ENCODE peak calls at places on chromosomes 13 and 19, in ten cellular contexts. A, K, H, S, I, C, Z, E, J and D are unnamed samples.

GRCh38 chr13:50425772-50426171 is 410.5 kb downstream of the KCNRG start:
- DNase-seq in K (no peak), A (no peak), C (no peak), S (no peak), I (no peak), E (no peak), H (no peak), Z (no peak), J (no peak), D (no peak)

GRCh38 chr19:48596237-48596636 is 10.3 kb upstream of the SPACA4 start:
- DNase-seq in E (no peak), I (no peak), H (no peak), Z (no peak), C (no peak), J (no peak), K (no peak), A (no peak), S (no peak), D (no peak)

GRCh38 chr13:114112231-114112825 is 20.1 kb downstream of the RASA3 start:
- DNase-seq in I (no peak), C (no peak), J (no peak), Z (no peak), A (peak; percentile 5), S (no peak), H (no peak), E (no peak), K (no peak), D (no peak)

GRCh38 chr13:60334310-60334709 is 62.7 kb upstream of the TDRD3 start:
- DNase-seq in H (no peak), K (no peak), I (no peak), C (no peak), S (no peak), A (no peak), E (no peak), J (no peak), Z (no peak), D (no peak)

GRCh38 chr13:33004454-33004853 is 11.8 kb upstream of the KL start:
- DNase-seq in J (no peak), I (no peak), K (no peak), A (no peak), E (no peak), S (no peak), C (no peak), H (no peak), Z (no peak), D (no peak)

GRCh38 chr19:51440846-51441409 is 17.3 kb downstream of the SIGLEC8 start:
- DNase-seq in J (no peak), K (no peak), I (peak; percentile 51), A (no peak), H (no peak), C (no peak), E (no peak), Z (no peak), S (peak; percentile 18), D (no peak)

GRCh38 chr13:44188257-44188656 is 185.4 kb upstream of the SERP2 start:
- DNase-seq in S (no peak), H (no peak), J (no peak), Z (no peak), E (peak; percentile 94), K (no peak), A (no peak), C (no peak), I (no peak), D (no peak)

GRCh38 chr19:31819837-31820236 is 470.6 kb upstream of the TSHZ3 start:
- DNase-seq in J (no peak), K (no peak), E (no peak), H (no peak), S (no peak), C (no peak), Z (no peak), I (no peak), A (no peak), D (no peak)

GRCh38 chr13:95251641-95252040 is 49.6 kb downstream of the ABCC4 start:
- DNase-seq in H (no peak), I (no peak), E (no peak), K (no peak), C (no peak), J (no peak), A (no peak), Z (no peak), S (no peak), D (no peak)

GRCh38 chr13:77429320-77430142 is 102.6 kb upstream of the MYCBP2 start:
- DNase-seq in S (no peak), I (peak; percentile 50), K (no peak), C (no peak), E (no peak), J (no peak), Z (no peak), A (no peak), H (no peak), D (no peak)

GRCh38 chr13:114315074-114315785 is 927 bp downstream of the CHAMP1 start:
- DNase-seq in H (no peak), Z (no peak), C (no peak), E (no peak), I (no peak), S (no peak), J (no peak), A (no peak), K (no peak), D (no peak)

GRCh38 chr13:74325106-74325505 is 190.9 kb upstream of the KLF12 start:
- DNase-seq in S (no peak), E (no peak), Z (peak; percentile 67), K (no peak), H (no peak), A (no peak), I (no peak), C (no peak), J (no peak), D (no peak)

GRCh38 chr19:961866-962620 is 22.1 kb upstream of the WDR18 start:
- DNase-seq in S (no peak), I (no peak), H (no peak), K (no peak), A (peak; percentile 73), J (no peak), E (no peak), C (no peak), Z (no peak), D (no peak)

GRCh38 chr13:101925731-101926130 is 473.3 kb downstream of the ITGBL1 start:
- DNase-seq in Z (no peak), K (no peak), A (no peak), I (no peak), H (no peak), J (no peak), E (no peak), S (no peak), C (no peak), D (no peak)

GRCh38 chr19:42207767-42208259 is 9.7 kb downstream of the DEDD2 start:
- DNase-seq in H (no peak), C (no peak), K (no peak), S (no peak), E (peak; percentile 32), I (no peak), J (no peak), Z (peak; percentile 49), A (no peak), D (no peak)

GRCh38 chr13:21240586-21240985 is 64.1 kb downstream of the MRPL57 start:
- DNase-seq in K (no peak), Z (no peak), S (no peak), C (no peak), H (no peak), E (no peak), I (no peak), A (no peak), J (no peak), D (no peak)

GRCh38 chr13:50094615-50095293 is 79.5 kb downstream of the KCNRG start:
- DNase-seq in A (no peak), I (no peak), K (no peak), Z (no peak), E (no peak), S (no peak), H (no peak), J (no peak), C (no peak), D (no peak)

GRCh38 chr13:20356437-20356836 is 124.3 kb upstream of the GJB6 start:
- DNase-seq in A (no peak), K (no peak), H (no peak), S (no peak), E (no peak), J (no peak), I (no peak), Z (no peak), C (no peak), D (no peak)

GRCh38 chr19:46018729-46019251 is 4.1 kb downstream of the PGLYRP1 start:
- DNase-seq in S (no peak), C (no peak), K (no peak), J (no peak), I (no peak), Z (no peak), E (no peak), H (no peak), A (no peak), D (no peak)

GRCh38 chr19:44003461-44004134 is 841 bp downstream of the ZNF230 start:
- DNase-seq in H (no peak), S (no peak), C (no peak), J (no peak), I (no peak), Z (no peak), E (no peak), A (peak; percentile 11), K (no peak), D (no peak)

GRCh38 chr13:42305503-42305902 is 33.6 kb downstream of the AKAP11 start:
- DNase-seq in H (no peak), K (no peak), A (no peak), E (no peak), I (no peak), Z (no peak), J (no peak), S (no peak), C (no peak), D (no peak)

GRCh38 chr19:14031719-14032480 is at the start of gene IL27RA:
- DNase-seq in A (peak; percentile 76), Z (no peak), K (peak; percentile 54), E (no peak), J (peak; percentile 67), H (peak; percentile 71), S (peak; percentile 85), C (peak; percentile 68), I (peak; percentile 72), D (no peak)

GRCh38 chr13:107203146-107203847 is 635.4 kb upstream of the ARGLU1 start:
- DNase-seq in E (no peak), S (no peak), C (no peak), K (no peak), J (no peak), Z (no peak), A (no peak), I (no peak), H (no peak), D (no peak)

GRCh38 chr13:104372128-104372527 is 1305.9 kb upstream of the SLC10A2 start:
- DNase-seq in I (no peak), K (no peak), H (no peak), C (no peak), S (no peak), Z (no peak), E (no peak), J (no peak), A (no peak), D (no peak)

GRCh38 chr13:47896546-47896945 is 104.5 kb downstream of the SUCLA2 start:
- DNase-seq in E (no peak), I (no peak), C (no peak), H (no peak), K (no peak), A (no peak), Z (no peak), S (no peak), J (no peak), D (no peak)

GRCh38 chr19:18321729-18322091 is 1.2 kb downstream of the LSM4 start:
- DNase-seq in Z (no peak), H (no peak), S (no peak), J (no peak), K (no peak), E (no peak), A (no peak), I (no peak), C (no peak), D (no peak)

GRCh38 chr19:55623130-55623868 is 1.1 kb downstream of the ZNF784 start:
- DNase-seq in J (no peak), H (no peak), C (no peak), S (no peak), K (no peak), E (no peak), I (no peak), Z (no peak), A (no peak), D (no peak)

GRCh38 chr13:71285700-71286099 is 581.3 kb downstream of the DACH1 start:
- DNase-seq in I (no peak), H (no peak), J (no peak), A (no peak), S (no peak), Z (no peak), K (no peak), E (no peak), C (no peak), D (no peak)